ENCODE peak calls at places on chromosomes 12 and 14, in ten cellular contexts. D is left colon; C is activated CD4-positive, CD25-positive, alpha-beta regulatory T cell treated with anti-CD3 and anti-CD28 coated beads, Interleukin-2, amount 50 U/mL, for 72 hours; S is NCI-H2081 treated with DMSO at 0.1 percent for 48 hours; L is NCI-H1436; K is activated CD4-positive, alpha-beta T cell treated with anti-CD3 and anti-CD28 coated beads, Interleukin-2, amount 50 U/mL, for 24 hours; I is right cardiac atrium; Q is stimulated activated CD4-positive, alpha-beta T cell treated with anti-CD3 and anti-CD28 coated beads, Interleukin-2, amount 100 ng/mL, for 24 hours; Y is PC-3; E is memory B cell. M is an unnamed sample.

GRCh38 chr12:3529281-3529680 is 38.3 kb downstream of the PRMT8 start:
- DNase-seq in D (no peak), C (no peak), S (no peak), L (no peak), K (no peak), I (no peak), Q (no peak), Y (no peak), E (no peak), M (no peak)

GRCh38 chr12:16603916-16604575 is 1.9 kb downstream of the LMO3 start:
- DNase-seq in D (no peak), C (no peak), S (peak), L (peak), K (no peak), I (no peak), Q (no peak), Y (no peak), E (no peak), M (no peak)

GRCh38 chr14:75650253-75651058 is 10.2 kb downstream of the ERG28 start:
- DNase-seq in D (no peak), C (no peak), S (no peak), L (no peak), K (no peak), I (no peak), Q (no peak), Y (no peak), E (no peak), M (no peak)

GRCh38 chr12:64890873-64891468 is 66.5 kb downstream of the TBC1D30 start:
- DNase-seq in D (no peak), C (no peak), S (no peak), L (peak), K (no peak), I (no peak), Q (no peak), Y (peak), E (peak), M (peak)

GRCh38 chr12:81350309-81350708 is 272.4 kb downstream of the ACSS3 start:
- DNase-seq in D (no peak), C (no peak), S (no peak), L (no peak), K (no peak), I (no peak), Q (no peak), Y (no peak), E (no peak), M (no peak)

GRCh38 chr12:104692335-104693218 is 235.8 kb downstream of the CHST11 start:
- DNase-seq in D (no peak), C (no peak), S (no peak), L (no peak), K (no peak), I (no peak), Q (no peak), Y (no peak), E (no peak), M (no peak)

GRCh38 chr14:81193924-81194633 is 26.7 kb downstream of the GTF2A1 start:
- DNase-seq in D (no peak), C (no peak), S (no peak), L (no peak), K (no peak), I (no peak), Q (peak), Y (peak), E (no peak), M (no peak)

GRCh38 chr12:50129297-50129696 is 17.3 kb downstream of the COX14 start:
- DNase-seq in D (no peak), C (no peak), S (no peak), L (no peak), K (no peak), I (no peak), Q (no peak), Y (peak), E (no peak), M (no peak)

GRCh38 chr12:121451931-121452330 is 52.0 kb downstream of the RNF34 start:
- DNase-seq in D (peak), C (no peak), S (no peak), L (no peak), K (no peak), I (no peak), Q (no peak), Y (no peak), E (no peak), M (no peak)

GRCh38 chr14:102580552-102581110 is 11.8 kb upstream of the RCOR1 start:
- DNase-seq in D (no peak), C (no peak), S (no peak), L (no peak), K (no peak), I (no peak), Q (no peak), Y (peak), E (no peak), M (no peak)

GRCh38 chr12:18808221-18808620 is 70.3 kb downstream of the CAPZA3 start:
- DNase-seq in D (no peak), C (no peak), S (no peak), L (peak), K (no peak), I (no peak), Q (no peak), Y (no peak), E (no peak), M (no peak)

GRCh38 chr12:77001181-77001758 is 64.1 kb downstream of the E2F7 start:
- DNase-seq in D (no peak), C (no peak), S (no peak), L (no peak), K (no peak), I (peak), Q (no peak), Y (no peak), E (no peak), M (no peak)